ENCODE peak calls at places on chromosomes 3 and 15, in ten cellular contexts. Z is NCI-H1930; D is SJSA1; O is lower leg skin; A is SJCRH30; N is heart left ventricle; V is cardiac fibroblast; S is activated CD4-positive, alpha-beta T cell treated with anti-CD3 and anti-CD28 coated beads, Interleukin-2, amount 10 ng/mL, durations not matched to agents 7 days and 5 days; F is iris pigment epithelial cell; W is MCF 10A. K is an unnamed sample.

GRCh38 chr15:70079831-70080230 is 17.9 kb downstream of the TLE3 start:
- DNase-seq in O (no peak), D (no peak), S (no peak), A (no peak), Z (no peak), V (no peak), N (no peak), W (no peak), F (no peak), K (no peak)

GRCh38 chr3:179973931-179974361 is 62.8 kb downstream of the PEX5L start:
- DNase-seq in N (no peak), W (peak), S (no peak), O (no peak), F (no peak), D (no peak), V (no peak), A (no peak), Z (no peak), K (no peak)

GRCh38 chr15:67779160-67780111 is 45.9 kb upstream of the SKOR1 start:
- DNase-seq in D (no peak), F (no peak), Z (no peak), S (no peak), A (no peak), N (no peak), O (no peak), V (no peak), W (no peak), K (no peak)

GRCh38 chr3:128416578-128417150 is 50.0 kb downstream of the DNAJB8 start:
- DNase-seq in F (peak), O (no peak), D (peak), Z (no peak), A (peak), V (peak), N (no peak), W (peak), S (no peak), K (no peak)

GRCh38 chr3:167151671-167152070 is 228.4 kb downstream of the ZBBX start:
- DNase-seq in S (no peak), N (no peak), Z (no peak), O (no peak), V (no peak), D (no peak), F (no peak), W (no peak), A (no peak), K (no peak)

GRCh38 chr3:78589242-78589641 is 1178.6 kb downstream of the ROBO1 start:
- DNase-seq in F (no peak), O (no peak), D (no peak), S (no peak), V (no peak), A (no peak), Z (no peak), W (no peak), N (no peak), K (no peak)

GRCh38 chr3:72271215-72271614 is 486.3 kb upstream of the PROK2 start:
- DNase-seq in F (peak), V (no peak), O (peak), N (peak), W (no peak), A (no peak), S (no peak), D (no peak), Z (no peak), K (no peak)

GRCh38 chr3:119279101-119279554 is 15.1 kb upstream of the ARHGAP31 start:
- DNase-seq in S (no peak), F (no peak), N (peak), D (no peak), A (no peak), V (peak), O (peak), Z (no peak), W (peak), K (no peak)

GRCh38 chr15:96047255-96047931 is 283.1 kb upstream of the NR2F2 start:
- DNase-seq in N (no peak), Z (no peak), D (peak), F (peak), W (no peak), V (peak), S (no peak), A (no peak), O (no peak), K (no peak)

GRCh38 chr15:63050737-63051700 is 8.5 kb downstream of the TPM1 start:
- DNase-seq in D (peak), W (no peak), S (no peak), F (peak), V (peak), N (no peak), O (no peak), A (peak), Z (no peak), K (no peak)

GRCh38 chr3:196962108-196962929 is 6.3 kb downstream of the PIGZ start:
- DNase-seq in Z (no peak), V (no peak), O (no peak), N (no peak), W (no peak), A (no peak), F (no peak), S (no peak), D (peak), K (no peak)

GRCh38 chr3:71797455-71797854 is 12.5 kb upstream of the PROK2 start:
- DNase-seq in S (no peak), D (no peak), O (no peak), N (no peak), W (no peak), V (no peak), A (no peak), Z (no peak), F (no peak), K (no peak)

GRCh38 chr3:97658670-97659285 is 105.8 kb upstream of the ARL6 start:
- DNase-seq in N (no peak), O (no peak), D (no peak), F (peak), W (peak), V (peak), A (peak), S (no peak), Z (peak), K (no peak)

GRCh38 chr15:80970658-80971057 is 19.0 kb downstream of the MESD start:
- DNase-seq in V (no peak), W (no peak), F (no peak), D (no peak), A (no peak), N (no peak), O (no peak), S (no peak), Z (no peak), K (no peak)

GRCh38 chr3:164781755-164782154 is 296.5 kb downstream of the SI start:
- DNase-seq in N (no peak), F (no peak), Z (no peak), D (no peak), O (no peak), S (no peak), V (no peak), A (no peak), W (no peak), K (no peak)

GRCh38 chr3:158402590-158402989 is 168.4 kb upstream of the MLF1 start:
- DNase-seq in N (no peak), W (no peak), Z (no peak), O (no peak), D (no peak), S (no peak), F (no peak), V (no peak), A (no peak), K (no peak)

GRCh38 chr3:138355071-138355470 is 6.7 kb downstream of the MRAS start:
- DNase-seq in V (no peak), Z (no peak), N (no peak), S (no peak), W (no peak), O (no peak), F (no peak), D (no peak), A (no peak), K (no peak)

GRCh38 chr3:38031022-38031994 is 1.9 kb upstream of the PLCD1 start:
- DNase-seq in Z (no peak), F (no peak), D (no peak), V (peak), S (no peak), N (no peak), O (peak), A (no peak), W (peak), K (peak)

GRCh38 chr3:141544697-141545096 is 57.9 kb downstream of the RASA2 start:
- DNase-seq in S (peak), F (no peak), W (no peak), N (no peak), A (no peak), O (no peak), D (no peak), V (no peak), Z (no peak), K (no peak)

GRCh38 chr15:61824291-61824690 is 236.0 kb downstream of the VPS13C start:
- DNase-seq in Z (no peak), V (no peak), A (no peak), O (no peak), D (no peak), W (no peak), S (no peak), N (no peak), F (no peak), K (no peak)

GRCh38 chr3:73100734-73101550 is 39.5 kb downstream of the EBLN2 start:
- DNase-seq in Z (peak), V (peak), N (peak), A (peak), O (peak), S (peak), D (peak), F (peak), W (peak), K (peak)

GRCh38 chr3:117587416-117587815 is 877.8 kb downstream of the TUSC7 start:
- DNase-seq in Z (no peak), W (no peak), D (no peak), N (no peak), O (no peak), V (no peak), F (no peak), S (no peak), A (peak), K (no peak)

GRCh38 chr15:90337256-90337655 is 14.8 kb upstream of the ZNF774 start:
- DNase-seq in A (no peak), W (peak), S (no peak), Z (no peak), F (no peak), N (no peak), V (no peak), D (no peak), O (no peak), K (no peak)

GRCh38 chr15:76293361-76293760 is 17.9 kb downstream of the ETFA start:
- DNase-seq in V (no peak), Z (no peak), F (peak), D (no peak), O (no peak), S (no peak), N (no peak), W (no peak), A (no peak), K (peak)

GRCh38 chr3:112786002-112786590 is 60.6 kb downstream of the CD200R1L start:
- DNase-seq in O (no peak), W (no peak), F (peak), A (peak), S (no peak), V (peak), N (no peak), Z (no peak), D (no peak), K (no peak)

GRCh38 chr3:108976058-108976457 is 22.4 kb upstream of the GUCA1C start:
- DNase-seq in N (no peak), S (no peak), Z (no peak), F (no peak), O (no peak), W (no peak), V (no peak), A (no peak), D (no peak), K (no peak)

GRCh38 chr15:51450001-51450400 is 108.5 kb downstream of the GLDN start:
- DNase-seq in O (no peak), F (peak), N (no peak), A (no peak), V (peak), W (peak), S (no peak), D (no peak), Z (no peak), K (no peak)

GRCh38 chr15:23503546-23503945 is 56.5 kb upstream of the GOLGA6L2 start:
- DNase-seq in D (no peak), W (no peak), O (no peak), N (no peak), A (no peak), S (no peak), Z (no peak), F (no peak), V (no peak), K (no peak)

GRCh38 chr3:155293518-155293917 is at the start of gene STRIT1:
- DNase-seq in F (no peak), N (no peak), Z (no peak), W (no peak), O (no peak), A (no peak), D (no peak), V (no peak), S (no peak), K (no peak)

GRCh38 chr3:152047465-152047864 is 174.0 kb downstream of the SUCNR1 start:
- DNase-seq in O (no peak), V (peak), Z (no peak), A (no peak), F (peak), D (no peak), W (peak), N (no peak), S (no peak), K (no peak)

K was measured in activated naive CD4-positive, alpha-beta T cell treated with anti-CD3 and anti-CD28 coated beads for 36 hours.